ENCODE peak calls at places on chromosomes 1 and 21, in seven cellular contexts. Z, B, T, D, K, W and Q are unnamed samples.
A peak's percentile ranks its signal among the peaks of the same experiment; 100 is the strongest.

GRCh38 chr1:10962483-10962882 is 50.0 kb upstream of the TARDBP start:
- DNase-seq in T (no peak), Z (no peak), D (no peak), K (no peak), W (no peak), B (no peak), Q (peak; percentile 58)

GRCh38 chr21:32256873-32257620 is 21.8 kb downstream of the MIS18A start:
- DNase-seq in K (peak; percentile 78), B (peak; percentile 27), D (peak; percentile 74), Z (no peak), T (no peak), W (peak; percentile 60), Q (peak; percentile 75)

GRCh38 chr1:234611153-234611798 is 1.3 kb upstream of the IRF2BP2 start:
- DNase-seq in D (no peak), K (peak; percentile 51), B (peak; percentile 92), Z (no peak), T (no peak), W (no peak), Q (no peak)

GRCh38 chr1:109792056-109792831 is 28.5 kb upstream of the EPS8L3 start:
- DNase-seq in W (peak; percentile 85), B (peak; percentile 89), D (peak; percentile 59), K (peak; percentile 50), T (no peak), Z (no peak), Q (peak; percentile 91)

GRCh38 chr1:216847385-216848036 is 124.3 kb upstream of the ESRRG start:
- DNase-seq in T (no peak), K (no peak), B (no peak), W (no peak), D (no peak), Z (no peak), Q (no peak)

GRCh38 chr1:101175474-101175873 is 61.3 kb upstream of the S1PR1 start:
- DNase-seq in W (no peak), B (no peak), T (no peak), Z (no peak), K (no peak), D (no peak), Q (no peak)

GRCh38 chr1:20610950-20611349 is 22.1 kb downstream of the CDA start:
- DNase-seq in T (no peak), K (no peak), D (no peak), W (no peak), Z (no peak), B (no peak), Q (no peak)

GRCh38 chr1:211285196-211285595 is 26.0 kb downstream of the RCOR3 start:
- DNase-seq in K (no peak), B (no peak), T (no peak), Z (no peak), W (no peak), D (no peak), Q (no peak)

GRCh38 chr1:9293512-9294439 is 1.1 kb downstream of the SPSB1 start:
- DNase-seq in K (no peak), T (no peak), Z (no peak), B (peak; percentile 56), D (no peak), W (no peak), Q (no peak)

GRCh38 chr1:54741531-54741930 is 22.8 kb downstream of the PARS2 start:
- DNase-seq in K (no peak), T (no peak), Z (no peak), W (no peak), D (no peak), B (no peak), Q (no peak)

GRCh38 chr1:233020441-233020840 is 70.0 kb downstream of the NTPCR start:
- DNase-seq in T (no peak), D (no peak), Z (no peak), B (no peak), K (no peak), W (peak; percentile 43), Q (no peak)

GRCh38 chr1:234845097-234845660 is 235.2 kb upstream of the IRF2BP2 start:
- DNase-seq in D (no peak), Z (no peak), B (no peak), T (no peak), K (no peak), W (no peak), Q (no peak)

GRCh38 chr1:165837838-165838364 is 10.5 kb downstream of the UCK2 start:
- DNase-seq in T (no peak), K (no peak), B (no peak), W (no peak), Z (no peak), D (no peak), Q (no peak)

GRCh38 chr1:153985341-153985912 is 712 bp downstream of the RAB13 start:
- DNase-seq in B (no peak), W (no peak), D (no peak), T (no peak), K (peak; percentile 61), Z (no peak), Q (peak; percentile 68)

GRCh38 chr1:187481581-187482148 is 652.9 kb downstream of the PLA2G4A start:
- DNase-seq in T (no peak), D (no peak), W (no peak), Z (no peak), K (no peak), B (no peak), Q (no peak)

GRCh38 chr1:20381045-20381641 is 90.5 kb downstream of the VWA5B1 start:
- DNase-seq in T (no peak), B (no peak), W (no peak), Z (no peak), K (no peak), D (no peak), Q (no peak)

DNA sequence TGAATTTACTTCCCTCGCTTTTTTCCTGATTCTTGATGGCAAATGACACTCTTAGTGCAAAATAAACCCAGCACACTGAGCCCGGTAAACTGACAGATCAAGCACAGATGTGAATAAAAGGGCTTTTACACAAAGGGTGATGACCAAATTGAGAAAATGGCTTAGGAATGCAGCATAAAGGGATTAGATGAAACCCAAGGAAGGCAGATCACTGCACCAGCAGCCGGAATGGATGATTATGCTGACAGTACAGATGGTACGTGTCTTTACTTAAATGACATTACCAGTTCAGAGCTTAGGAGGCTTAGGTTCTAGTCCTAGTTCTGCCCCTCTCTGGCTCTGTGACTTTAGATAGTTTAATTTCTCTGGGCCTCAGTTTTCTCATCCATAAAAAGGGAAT is 12.0 kb downstream of the PKP1 start:
- DNase-seq in B (no peak), D (no peak), T (no peak), K (no peak), W (no peak), Z (no peak), Q (no peak)
- TF ChIP-seq POLR2A in B (no peak), D (no peak), T (no peak), K (no peak), W (no peak), Z (no peak), Q (no peak)

DNA sequence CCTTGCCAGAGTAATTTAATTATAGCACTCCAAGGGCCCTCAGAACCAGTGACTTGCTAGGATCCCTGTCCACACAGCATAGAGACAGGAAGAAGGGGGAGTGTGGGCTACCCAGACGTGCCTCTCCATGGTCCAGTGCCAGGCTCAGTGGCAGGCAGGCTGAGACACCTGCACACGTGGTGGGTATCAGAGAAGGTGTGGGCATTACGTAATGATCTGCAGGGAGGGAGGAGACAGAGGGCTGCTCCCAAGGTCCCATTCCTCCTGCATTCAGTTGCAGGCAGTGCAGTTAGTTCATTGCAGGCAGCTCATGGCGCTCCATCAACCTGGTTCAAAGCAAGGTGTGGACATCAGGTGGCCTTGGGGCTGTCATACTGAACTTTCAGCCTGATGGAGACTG is 49.9 kb downstream of the C8B start:
- DNase-seq in B (no peak), T (no peak), Z (no peak), D (no peak), K (no peak), W (peak; percentile 45), Q (no peak)
- TF ChIP-seq POLR2A in B (no peak), T (no peak), Z (no peak), D (no peak), K (no peak), W (no peak), Q (no peak)

GRCh38 chr1:201944639-201945038 is 1.7 kb downstream of the LMOD1 start:
- DNase-seq in Z (no peak), W (no peak), K (no peak), B (no peak), D (no peak), T (no peak), Q (no peak)

GRCh38 chr1:201945863-201946223 is 505 bp downstream of the LMOD1 start:
- DNase-seq in D (no peak), Z (no peak), K (no peak), W (no peak), B (no peak), T (no peak), Q (no peak)

GRCh38 chr1:201947697-201948008 is 1.3 kb upstream of the LMOD1 start:
- DNase-seq in B (no peak), W (no peak), Z (no peak), T (no peak), D (no peak), K (no peak), Q (no peak)

GRCh38 chr1:201945157-201945556 is 1.2 kb downstream of the LMOD1 start:
- DNase-seq in D (no peak), T (no peak), K (no peak), W (no peak), B (no peak), Z (no peak), Q (no peak)

DNA sequence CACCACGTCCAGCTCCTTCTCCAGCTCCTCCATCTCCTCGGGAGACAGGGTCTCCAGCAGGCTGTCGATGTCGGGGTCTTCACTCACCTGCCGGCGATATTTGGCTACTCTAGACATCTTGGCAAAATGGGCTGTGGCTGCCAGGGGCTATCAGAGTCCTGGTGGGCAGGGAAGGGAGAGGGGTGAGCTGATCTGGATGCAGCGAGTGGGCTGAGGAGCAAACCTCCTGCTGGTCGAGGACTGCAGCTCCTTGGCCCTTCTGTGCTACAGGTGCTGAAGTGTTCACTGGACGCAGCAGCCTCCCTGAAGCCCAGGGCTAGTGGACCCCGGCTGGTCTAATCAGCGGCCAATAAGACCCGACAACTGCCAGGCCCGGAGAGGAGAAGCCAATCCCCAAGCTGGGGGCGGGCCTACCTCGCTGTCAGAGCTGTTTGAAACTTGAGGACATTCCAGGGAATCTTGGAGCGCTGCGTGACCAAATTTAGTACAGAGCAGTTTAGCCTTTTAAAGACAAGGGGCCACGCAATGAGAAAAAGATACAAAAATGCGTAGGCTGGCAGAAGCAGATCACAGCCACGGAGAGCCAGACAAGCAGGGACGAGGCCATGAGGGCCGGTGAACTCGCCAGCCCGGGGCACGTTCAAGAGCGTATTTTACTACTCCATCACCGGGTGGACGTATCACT is at the start of gene LMOD1:
- DNase-seq in D (peak; percentile 78), Z (no peak), T (no peak), B (no peak), K (peak; percentile 86), W (peak; percentile 89), Q (peak; percentile 89)
- TF ChIP-seq POLR2A in D (peak; percentile 31), Z (no peak), T (no peak), B (no peak), K (peak; percentile 19), W (peak; percentile 59), Q (peak; percentile 83)

DNA sequence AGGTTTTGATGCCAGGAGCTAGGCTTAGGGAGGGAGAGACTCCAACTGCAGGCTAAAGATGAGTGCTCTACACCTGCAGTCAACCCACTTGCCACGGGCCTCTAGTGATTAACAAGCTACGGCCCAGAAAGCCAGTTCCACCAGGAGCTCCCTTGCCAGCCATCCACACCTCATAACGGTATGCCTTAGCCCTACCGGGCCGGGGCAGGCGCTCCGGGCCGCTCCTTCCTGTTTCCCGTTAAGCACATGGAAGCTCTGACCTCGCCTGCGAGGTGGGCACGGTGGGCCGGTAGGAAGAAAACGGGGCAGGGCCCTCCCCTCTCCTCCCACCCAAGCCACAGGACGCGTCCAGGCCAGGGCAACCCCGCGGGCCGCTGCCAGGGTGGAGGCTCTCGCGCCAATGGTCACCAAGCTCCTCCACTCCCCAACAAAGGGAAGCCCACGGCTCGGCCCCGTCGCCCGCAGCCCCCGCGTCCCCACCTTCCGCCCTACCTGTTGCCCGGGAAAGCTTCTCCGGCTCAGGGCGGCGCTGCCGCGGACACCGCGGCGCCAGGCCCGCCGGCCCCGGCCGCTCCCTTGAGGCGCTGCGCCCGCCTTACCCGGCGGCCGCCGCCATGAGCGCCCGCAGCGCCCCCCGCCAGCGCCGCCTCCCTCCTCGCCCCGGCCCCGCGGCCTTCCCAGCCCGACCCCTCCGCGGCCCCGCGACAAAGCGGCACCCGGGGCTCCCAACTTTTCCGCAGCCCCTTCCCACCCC is 632 bp downstream of the CERS2 start:
- DNase-seq in B (no peak), T (peak; percentile 60), W (peak; percentile 54), K (no peak), D (peak; percentile 55), Z (peak; percentile 51), Q (peak; percentile 48)
- TF ChIP-seq POLR2A in B (no peak), T (no peak), W (no peak), K (no peak), D (no peak), Z (no peak), Q (no peak)